ENCODE peak calls at places on chromosomes 1 and 21, in five cellular contexts. E, Z, O, R and B are unnamed samples.

GRCh38 chr1:41609166-41609883 is 124.8 kb upstream of the EDN2 start:
- DNase-seq in O (no peak), R (no peak), Z (no peak), E (no peak), B (no peak)

GRCh38 chr1:205983925-205984725 is 19.1 kb downstream of the RAB7B start:
- DNase-seq in R (no peak), O (no peak), E (peak), Z (peak), B (no peak)

GRCh38 chr1:46403916-46404315 is 9.8 kb downstream of the FAAH start:
- DNase-seq in R (no peak), Z (no peak), E (no peak), O (no peak), B (no peak)

GRCh38 chr1:111569913-111570312 is 49.7 kb upstream of the RAP1A start:
- DNase-seq in R (no peak), O (no peak), Z (no peak), E (no peak), B (no peak)

GRCh38 chr1:12613180-12613579 is 4.8 kb downstream of the DHRS3 start:
- DNase-seq in E (no peak), O (no peak), Z (no peak), R (no peak), B (no peak)

GRCh38 chr21:28445081-28445830 is 547.4 kb downstream of the LTN1 start:
- DNase-seq in E (no peak), R (no peak), Z (no peak), O (peak), B (no peak)

GRCh38 chr1:65429806-65430205 is 9.3 kb downstream of the LEPR start:
- DNase-seq in O (no peak), Z (no peak), R (no peak), E (peak), B (no peak)

GRCh38 chr1:32307313-32307712 is 15.4 kb downstream of the HDAC1 start:
- DNase-seq in E (no peak), R (no peak), O (no peak), Z (no peak), B (no peak)

GRCh38 chr21:17829472-17829871 is 10.3 kb upstream of the C21orf91 start:
- DNase-seq in Z (no peak), R (no peak), O (peak), E (no peak), B (no peak)

GRCh38 chr1:57844382-57844980 is 420.6 kb upstream of the DAB1 start:
- DNase-seq in Z (no peak), R (no peak), O (no peak), E (no peak), B (no peak)

GRCh38 chr1:36966242-36966641 is 68.1 kb downstream of the GRIK3 start:
- DNase-seq in Z (no peak), E (peak), O (no peak), R (no peak), B (no peak)

GRCh38 chr1:8875216-8875861 is 3.1 kb downstream of the ENO1 start:
- DNase-seq in E (no peak), R (no peak), O (no peak), Z (no peak), B (no peak)

GRCh38 chr1:2789986-2790581 is 11.4 kb downstream of the TTC34 start:
- DNase-seq in O (no peak), Z (peak), R (no peak), E (no peak), B (no peak)

GRCh38 chr21:45056505-45056904 is 17.9 kb upstream of the ADARB1 start:
- DNase-seq in E (no peak), O (no peak), R (no peak), Z (no peak), B (no peak)

GRCh38 chr1:70737125-70737524 is 310.5 kb downstream of the PTGER3 start:
- DNase-seq in O (no peak), E (no peak), Z (no peak), R (no peak), B (no peak)